ENCODE peak calls at places on chromosomes 4 and X, in eight cellular contexts. N, E, D, R, F, C, P and O are unnamed samples. For H3K27me3, the result is how much of the 10 kb centered on the place peaks cover.

GRCh38 chrX:46589977-46590723 is 16.6 kb downstream of the CHST7 start:
- DNase-seq in F (no peak), E (no peak), N (no peak), R (peak), P (no peak), D (no peak), C (no peak), O (no peak)

GRCh38 chr4:122584517-122584916 is 36.3 kb downstream of the IL21 start:
- DNase-seq in E (no peak), R (peak), N (no peak), P (no peak), D (peak), F (no peak), C (no peak), O (peak)

GRCh38 chr4:169103966-169104412 is 93.9 kb upstream of the CBR4 start:
- DNase-seq in N (no peak), P (no peak), D (no peak), E (no peak), C (no peak), F (peak), R (no peak), O (no peak)

GRCh38 chrX:119755981-119756533 is 2.3 kb upstream of the SOWAHD start:
- DNase-seq in N (no peak), R (peak), F (no peak), P (no peak), C (no peak), E (peak), D (peak), O (no peak)

GRCh38 chr4:2786794-2787229 is 6.1 kb upstream of the SH3BP2 start:
- DNase-seq in P (no peak), D (no peak), N (no peak), E (no peak), C (no peak), F (no peak), R (no peak), O (no peak)

GRCh38 chr4:45453258-45453841 is 670.5 kb downstream of the GABRG1 start:
- DNase-seq in D (no peak), R (peak), E (no peak), F (no peak), N (no peak), P (no peak), C (no peak), O (no peak)

GRCh38 chrX:43493751-43494150 is 162.3 kb upstream of the MAOA start:
- DNase-seq in F (peak), C (no peak), D (no peak), E (no peak), N (no peak), P (no peak), R (peak), O (no peak)

GRCh38 chrX:126141014-126141413 is 25.1 kb downstream of the DCAF12L2 start:
- DNase-seq in C (no peak), N (no peak), D (no peak), F (no peak), P (no peak), E (no peak), R (no peak), O (no peak)

GRCh38 chrX:44705817-44706551 is 137.8 kb upstream of the DUSP21 start:
- DNase-seq in C (no peak), D (no peak), F (peak), N (no peak), P (no peak), R (no peak), E (no peak), O (no peak)

GRCh38 chr4:187302456-187302855 is 578.8 kb upstream of the FAT1 start:
- DNase-seq in D (no peak), F (no peak), R (peak), C (peak), N (no peak), E (no peak), P (no peak), O (no peak)

GRCh38 chrX:136491832-136492231 is 4.1 kb downstream of the BRS3 start:
- DNase-seq in E (no peak), C (no peak), R (no peak), D (no peak), N (no peak), P (no peak), F (no peak), O (no peak)

GRCh38 chr4:52376107-52376704 is 282.9 kb downstream of the USP46 start:
- DNase-seq in C (no peak), P (no peak), N (no peak), D (peak), R (peak), F (peak), E (no peak), O (peak)

GRCh38 chrX:113400193-113400704 is 559.6 kb upstream of the AMOT start:
- DNase-seq in C (peak), F (no peak), N (no peak), E (no peak), P (no peak), D (no peak), R (no peak), O (no peak)

GRCh38 chr4:106985830-106986229 is 50.3 kb downstream of the DKK2 start:
- DNase-seq in D (no peak), N (no peak), F (no peak), E (no peak), P (no peak), R (no peak), C (peak), O (no peak)

GRCh38 chr4:181259081-181259480 is 984.1 kb upstream of the TENM3 start:
- DNase-seq in F (no peak), R (no peak), E (no peak), D (no peak), P (no peak), C (no peak), N (no peak), O (no peak)

GRCh38 chrX:50100188-50100587 is 100.6 kb downstream of the AKAP4 start:
- DNase-seq in F (no peak), D (no peak), N (no peak), E (no peak), C (no peak), P (no peak), R (no peak), O (no peak)

GRCh38 chr4:121228851-121229250 is 64.7 kb upstream of the TNIP3 start:
- DNase-seq in N (no peak), C (no peak), E (no peak), P (no peak), R (peak), F (no peak), D (no peak), O (no peak)

GRCh38 chr4:110196206-110196870 is 2.1 kb downstream of the ELOVL6 start:
- DNase-seq in C (peak), F (peak), P (peak), N (peak), E (peak), R (peak), D (no peak), O (no peak)

GRCh38 chr4:105548483-105548882 is 3.9 kb upstream of the ARHGEF38 start:
- DNase-seq in P (no peak), C (no peak), D (no peak), N (no peak), R (no peak), F (no peak), E (no peak), O (peak)
- H3K27me3 ChIP-seq in P (under half), C (under half), D (under half), N (under half), R (under half), F (under half), E (under half), O (under half)

DNA sequence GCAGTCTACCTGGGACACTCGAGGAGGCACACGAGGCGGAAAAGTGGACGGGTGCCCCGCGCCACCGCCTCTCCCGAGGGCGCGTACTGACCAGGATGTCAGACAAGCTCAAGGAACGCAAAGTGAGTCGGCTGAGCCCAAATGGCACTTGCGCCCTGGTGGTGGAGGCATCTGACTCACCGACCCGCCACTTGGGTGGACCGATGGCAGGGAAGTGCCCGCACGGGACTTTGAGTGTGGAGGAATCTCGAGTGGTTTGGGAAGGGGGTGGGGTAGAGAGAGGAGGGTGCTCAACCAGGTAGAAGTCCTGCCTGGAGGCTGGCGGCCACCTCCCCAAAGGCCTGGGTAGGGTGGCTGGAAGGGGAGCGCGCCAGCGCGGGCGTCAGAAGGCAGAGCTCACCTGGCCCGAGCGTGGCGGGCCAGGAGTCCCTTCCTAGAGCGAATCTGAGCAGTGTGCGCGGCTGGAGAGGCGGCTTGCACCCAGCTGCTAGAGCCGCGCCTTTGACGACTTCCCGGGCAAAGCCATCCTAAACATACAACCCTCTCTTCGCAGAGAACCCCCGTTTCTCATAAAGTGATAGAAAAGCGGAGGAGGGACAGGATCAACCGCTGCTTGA is 652 bp downstream of the HELT start:
- DNase-seq in R (no peak), P (no peak), E (no peak), N (no peak), C (no peak), D (no peak), F (no peak), O (no peak)
- H3K27me3 ChIP-seq in R (half or more), P (under half), E (under half), N (under half), C (under half), D (half or more), F (under half), O (half or more)

DNA sequence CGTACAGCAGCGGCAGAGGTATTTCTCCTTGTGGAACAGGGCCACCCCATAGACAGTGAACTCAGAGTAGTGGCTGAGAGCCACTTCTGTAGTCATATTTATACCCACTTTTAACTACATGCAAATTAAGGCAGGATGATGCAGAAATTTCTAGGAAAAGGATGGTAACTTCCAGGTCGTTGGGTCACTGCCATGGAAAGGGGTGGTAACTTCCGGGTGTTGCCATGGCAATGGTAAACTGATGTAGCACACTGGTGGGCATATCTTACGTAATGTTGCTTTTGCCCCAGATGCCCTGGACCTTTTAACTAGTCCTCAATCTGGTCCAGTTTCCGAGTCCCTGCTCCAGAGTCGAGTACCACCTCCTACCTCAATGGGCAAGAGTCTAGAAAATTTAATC is 154.8 kb upstream of the AGA start:
- DNase-seq in N (no peak), D (no peak), F (no peak), R (no peak), C (no peak), P (no peak), E (no peak), O (no peak)
- H3K27me3 ChIP-seq in N (under half), D (under half), F (under half), R (under half), C (under half), P (under half), E (under half), O (under half)

GRCh38 chrX:134907302-134907701 is 83.5 kb upstream of the SMIM10 start:
- DNase-seq in C (no peak), R (no peak), N (no peak), E (no peak), D (no peak), F (no peak), P (no peak), O (no peak)

GRCh38 chrX:134909258-134909657 is 81.5 kb upstream of the SMIM10 start:
- DNase-seq in C (no peak), F (no peak), R (no peak), N (no peak), E (no peak), D (no peak), P (no peak), O (no peak)

GRCh38 chrX:134908235-134908834 is 82.5 kb upstream of the SMIM10 start:
- DNase-seq in D (no peak), N (no peak), C (no peak), F (no peak), P (no peak), R (peak), E (no peak), O (peak)

GRCh38 chrX:134911348-134911747 is 79.4 kb upstream of the SMIM10 start:
- DNase-seq in R (no peak), E (no peak), F (no peak), N (no peak), D (no peak), P (no peak), C (no peak), O (no peak)
- H3K27me3 ChIP-seq in R (under half), E (under half), F (under half), N (under half), D (under half), P (under half), C (under half), O (under half)

GRCh38 chrX:137566746-137567473 is 983 bp downstream of the ZIC3 start:
- DNase-seq in N (no peak), R (no peak), E (no peak), F (no peak), C (no peak), D (no peak), P (no peak), O (no peak)

GRCh38 chrX:137563681-137564651 is 2.0 kb upstream of the ZIC3 start:
- DNase-seq in F (no peak), R (no peak), P (no peak), C (no peak), D (no peak), N (no peak), E (no peak), O (no peak)

GRCh38 chrX:137567474-137568232 is 1.7 kb downstream of the ZIC3 start:
- DNase-seq in P (no peak), F (no peak), E (no peak), N (no peak), C (no peak), R (no peak), D (no peak), O (no peak)

GRCh38 chrX:137565318-137565904 is 516 bp upstream of the ZIC3 start:
- DNase-seq in R (no peak), C (no peak), E (no peak), N (no peak), P (no peak), D (no peak), F (no peak), O (no peak)

GRCh38 chrX:137565921-137566745 is at the start of gene ZIC3:
- DNase-seq in D (no peak), N (peak), R (peak), E (no peak), C (peak), P (peak), F (peak), O (peak)
- H3K27me3 ChIP-seq in D (under half), N (under half), R (under half), E (under half), C (under half), P (under half), F (under half), O (under half)

GRCh38 chrX:130995351-130995967 is 62.7 kb upstream of the ARHGAP36 start:
- DNase-seq in C (no peak), N (no peak), E (no peak), R (no peak), F (no peak), D (no peak), P (no peak), O (no peak)

GRCh38 chrX:130994671-130995070 is 63.5 kb upstream of the ARHGAP36 start:
- DNase-seq in F (peak), D (no peak), P (no peak), R (peak), E (no peak), N (no peak), C (no peak), O (peak)

DNA sequence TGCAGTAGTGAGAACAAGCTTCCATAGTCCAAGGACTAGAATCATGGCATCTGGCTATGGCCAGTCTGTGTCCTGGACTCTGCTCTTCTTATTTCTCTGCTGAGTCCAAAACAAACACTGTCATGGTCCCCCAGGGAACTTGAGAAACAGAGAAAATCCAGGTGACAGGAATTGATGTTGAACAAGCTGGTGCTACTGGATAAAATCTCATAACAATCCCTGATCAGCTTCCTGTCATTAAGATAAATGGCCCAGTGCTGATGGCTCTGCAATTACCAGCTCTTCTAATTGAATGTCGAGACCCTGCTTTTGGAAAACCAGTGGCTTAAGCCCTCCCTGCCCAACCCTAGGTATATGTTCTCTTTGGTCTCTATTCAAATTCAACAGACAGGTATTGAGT is 58.8 kb upstream of the ARHGAP36 start:
- DNase-seq in R (no peak), N (no peak), F (no peak), D (no peak), E (no peak), P (no peak), C (no peak), O (no peak)
- H3K27me3 ChIP-seq in R (under half), N (under half), F (under half), D (under half), E (under half), P (under half), C (under half), O (under half)

GRCh38 chr4:141620715-141621114 is 15.7 kb upstream of the IL15 start:
- DNase-seq in E (no peak), F (no peak), C (no peak), N (no peak), R (no peak), D (no peak), P (no peak), O (no peak)

GRCh38 chr4:141610365-141610764 is 26.0 kb upstream of the IL15 start:
- DNase-seq in E (no peak), R (no peak), P (no peak), F (no peak), D (no peak), C (no peak), N (no peak), O (no peak)

GRCh38 chr4:141609243-141609642 is 27.1 kb upstream of the IL15 start:
- DNase-seq in N (no peak), P (no peak), F (peak), R (no peak), C (peak), D (no peak), E (no peak), O (no peak)

DNA sequence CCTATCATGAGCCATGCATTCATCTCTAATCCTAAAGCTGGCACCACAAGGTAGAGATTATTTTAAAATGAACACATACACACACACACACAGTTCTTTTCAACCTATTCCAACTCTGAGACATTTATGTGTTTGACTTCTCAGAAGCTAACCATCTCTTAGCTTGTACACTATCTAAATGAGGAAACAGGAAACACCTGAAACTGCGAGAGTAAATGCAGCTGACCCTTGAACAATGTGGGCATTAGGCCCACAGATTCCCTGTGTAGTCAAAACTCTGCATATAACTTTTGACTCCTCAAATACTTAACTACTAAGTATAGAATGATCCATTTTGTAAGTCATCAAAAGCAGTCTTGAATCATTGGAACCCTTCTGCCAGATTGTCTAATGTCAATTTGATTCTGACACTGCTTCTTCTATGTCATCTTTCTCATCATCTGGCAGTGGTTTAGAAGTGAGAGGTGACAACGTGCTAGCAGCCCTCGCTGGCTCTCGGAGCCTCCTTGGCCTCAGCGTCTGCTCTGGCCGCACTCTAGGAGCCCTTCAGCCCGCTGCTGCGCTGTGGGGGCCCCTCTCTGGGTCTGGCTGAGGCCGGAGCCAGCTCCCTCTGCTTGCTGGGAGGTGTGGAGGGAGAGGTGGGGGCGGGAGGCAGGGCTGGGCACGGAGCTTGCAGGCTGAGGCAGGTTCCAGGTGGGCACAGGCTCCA is 21.4 kb upstream of the IL15 start:
- DNase-seq in F (no peak), D (no peak), N (no peak), E (no peak), R (no peak), P (no peak), C (no peak), O (no peak)
- H3K27me3 ChIP-seq in F (under half), D (under half), N (under half), E (under half), R (under half), P (under half), C (under half), O (under half)

GRCh38 chr4:41750158-41750623 is 1.7 kb upstream of the PHOX2B start:
- DNase-seq in F (no peak), C (no peak), R (no peak), N (no peak), P (no peak), E (no peak), D (no peak), O (no peak)

GRCh38 chr4:41750624-41751324 is 2.2 kb upstream of the PHOX2B start:
- DNase-seq in F (no peak), E (no peak), C (no peak), P (no peak), R (no peak), D (no peak), N (no peak), O (no peak)

GRCh38 chr4:41753942-41754341 is 5.4 kb upstream of the PHOX2B start:
- DNase-seq in P (no peak), C (no peak), F (no peak), E (no peak), D (no peak), R (no peak), N (no peak), O (no peak)

GRCh38 chr4:41751325-41752061 is 3.0 kb upstream of the PHOX2B start:
- DNase-seq in R (no peak), P (no peak), C (no peak), N (no peak), E (no peak), F (no peak), D (no peak), O (no peak)

DNA sequence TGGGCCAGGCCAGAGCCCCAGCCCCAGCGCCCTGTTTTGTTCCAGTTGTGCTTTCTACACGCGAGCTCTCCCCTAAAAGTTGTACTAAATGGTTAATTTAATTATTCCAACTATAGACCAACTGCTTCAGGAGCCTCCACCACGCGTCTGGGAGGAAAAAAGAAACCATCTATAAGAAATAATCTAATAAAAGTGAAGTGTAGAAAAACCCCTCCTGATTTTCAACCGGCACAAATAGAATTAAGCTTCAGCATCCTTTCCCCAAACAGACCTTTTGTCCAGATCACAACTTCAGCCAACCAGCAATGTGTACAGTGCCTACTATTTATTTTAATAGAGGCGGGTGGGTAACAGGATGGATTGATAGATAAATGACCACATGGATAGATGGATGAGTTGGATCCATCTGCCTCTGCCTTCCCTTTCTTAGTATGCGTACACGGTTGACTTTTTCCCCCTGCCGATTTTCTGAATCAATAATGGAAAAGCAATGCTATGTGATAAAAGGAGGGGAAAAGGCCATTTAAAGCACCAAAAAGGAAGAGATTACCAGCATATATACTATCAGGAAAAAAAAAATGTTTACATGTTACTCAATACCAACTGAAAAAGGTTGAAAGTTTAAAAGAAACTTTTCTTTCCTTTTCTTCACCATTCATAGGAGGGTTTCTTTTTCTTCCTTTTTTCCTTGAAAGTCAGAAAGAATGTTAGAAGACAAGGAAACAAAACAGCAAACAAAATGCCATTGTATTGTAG is 3.7 kb upstream of the PHOX2B start:
- DNase-seq in N (no peak), R (no peak), F (no peak), D (no peak), E (no peak), C (no peak), P (no peak), O (no peak)
- H3K27me3 ChIP-seq in N (under half), R (half or more), F (under half), D (half or more), E (under half), C (under half), P (under half), O (half or more)